ENCODE peak calls at places on chromosomes 13 and 19, in four cellular contexts. O is GM23338, J is HepG2, X is stomach. G is an unnamed sample. For H3K4me1, the result is how much of the 10 kb centered on the place peaks cover.

GRCh38 chr13:85864963-85865530 is 65.8 kb upstream of the SLITRK6 start:
- DNase-seq in O (peak), J (peak), X (no peak), G (no peak)

GRCh38 chr13:28026508-28026907 is 38.0 kb upstream of the URAD start:
- DNase-seq in O (peak), J (no peak), X (no peak), G (no peak)

GRCh38 chr13:80989241-80989640 is 648.3 kb upstream of the SPRY2 start:
- DNase-seq in O (no peak), J (no peak), X (no peak), G (no peak)

GRCh38 chr19:45938733-45939319 is 24.2 kb upstream of the NANOS2 start:
- DNase-seq in O (no peak), J (no peak), X (no peak), G (no peak)

GRCh38 chr13:44219808-44220544 is 153.6 kb upstream of the SERP2 start:
- DNase-seq in O (no peak), J (no peak), X (no peak), G (no peak)

GRCh38 chr13:19822673-19823072 is 39.9 kb upstream of the PSPC1 start:
- DNase-seq in O (no peak), J (no peak), X (no peak), G (no peak)

GRCh38 chr13:64277097-64277496 is 2861.4 kb upstream of the PCDH20 start:
- DNase-seq in O (no peak), J (no peak), X (no peak), G (no peak)

GRCh38 chr13:48562296-48563066 is 29.6 kb upstream of the RCBTB2 start:
- DNase-seq in O (no peak), J (no peak), X (no peak), G (peak)

GRCh38 chr13:30803791-30804190 is 68.4 kb downstream of the ALOX5AP start:
- DNase-seq in O (no peak), J (no peak), X (no peak), G (no peak)

GRCh38 chr13:47004022-47004421 is 107.2 kb upstream of the HTR2A start:
- DNase-seq in O (no peak), J (no peak), X (no peak), G (no peak)

GRCh38 chr13:97273341-97273831 is 51.3 kb downstream of the MBNL2 start:
- DNase-seq in O (no peak), J (no peak), X (no peak), G (no peak)

GRCh38 chr13:76016799-76017198 is 380.7 kb downstream of the LMO7 start:
- DNase-seq in O (peak), J (peak), X (no peak), G (peak)

GRCh38 chr13:71144883-71145282 is 722.1 kb downstream of the DACH1 start:
- DNase-seq in O (no peak), J (no peak), X (no peak), G (no peak)

DNA sequence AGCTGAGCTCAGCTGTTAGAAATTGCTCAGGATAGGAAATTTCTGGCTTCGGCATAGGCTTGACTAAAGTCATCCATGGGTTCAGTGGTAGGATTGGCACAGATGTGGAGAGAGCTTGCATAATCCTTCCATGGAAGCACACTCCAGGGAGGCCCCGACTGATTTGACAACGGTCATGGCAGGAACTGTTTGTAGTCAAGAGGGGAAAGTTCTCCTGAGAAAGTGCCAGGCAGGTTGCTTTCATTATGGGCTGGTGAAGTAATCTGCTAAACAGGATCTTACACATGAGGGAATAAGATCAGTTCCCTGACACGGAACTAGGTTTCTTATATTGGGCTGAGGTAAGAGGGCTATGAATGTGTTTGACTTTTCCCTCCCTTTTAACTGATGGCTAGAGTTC is 120.1 kb downstream of the RGCC start:
- DNase-seq in O (no peak), J (no peak), X (peak), G (no peak)
- H3K4me1 ChIP-seq in O (under half), J (under half), X (under half), G (under half)

GRCh38 chr19:5001547-5002131 is 32.7 kb downstream of the KDM4B start:
- DNase-seq in O (peak), J (peak), X (no peak), G (no peak)

GRCh38 chr19:5002143-5002542 is 33.2 kb downstream of the KDM4B start:
- DNase-seq in O (no peak), J (peak), X (no peak), G (no peak)

GRCh38 chr19:5006201-5006600 is 37.3 kb downstream of the KDM4B start:
- DNase-seq in O (no peak), J (no peak), X (no peak), G (no peak)

GRCh38 chr19:5005096-5005495 is 36.2 kb downstream of the KDM4B start:
- DNase-seq in O (no peak), J (no peak), X (no peak), G (no peak)

DNA sequence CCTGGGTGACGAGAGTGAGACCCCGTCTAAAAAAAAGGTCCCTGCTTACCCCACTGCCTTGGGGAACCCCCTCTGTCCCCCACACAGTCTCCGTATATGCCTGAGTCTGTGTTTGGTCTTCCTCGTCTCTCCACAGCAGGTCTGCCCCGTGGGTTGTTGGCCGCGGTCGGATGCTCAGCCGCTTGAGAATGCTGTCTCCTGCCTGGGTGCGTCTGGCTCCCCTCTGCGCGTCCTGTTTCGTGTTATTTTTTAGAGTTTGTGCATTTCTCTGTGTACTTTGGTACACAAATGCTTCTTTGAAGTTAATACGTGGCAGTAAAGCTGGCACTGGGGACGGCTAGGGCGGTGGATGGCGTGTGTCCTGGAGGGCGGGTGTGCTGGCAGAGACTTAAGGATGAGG is 34.9 kb downstream of the KDM4B start:
- DNase-seq in O (no peak), J (no peak), X (no peak), G (no peak)
- TF ChIP-seq POLR2AphosphoS5 in O (no peak), J (no peak), X (no peak), G (no peak)

DNA sequence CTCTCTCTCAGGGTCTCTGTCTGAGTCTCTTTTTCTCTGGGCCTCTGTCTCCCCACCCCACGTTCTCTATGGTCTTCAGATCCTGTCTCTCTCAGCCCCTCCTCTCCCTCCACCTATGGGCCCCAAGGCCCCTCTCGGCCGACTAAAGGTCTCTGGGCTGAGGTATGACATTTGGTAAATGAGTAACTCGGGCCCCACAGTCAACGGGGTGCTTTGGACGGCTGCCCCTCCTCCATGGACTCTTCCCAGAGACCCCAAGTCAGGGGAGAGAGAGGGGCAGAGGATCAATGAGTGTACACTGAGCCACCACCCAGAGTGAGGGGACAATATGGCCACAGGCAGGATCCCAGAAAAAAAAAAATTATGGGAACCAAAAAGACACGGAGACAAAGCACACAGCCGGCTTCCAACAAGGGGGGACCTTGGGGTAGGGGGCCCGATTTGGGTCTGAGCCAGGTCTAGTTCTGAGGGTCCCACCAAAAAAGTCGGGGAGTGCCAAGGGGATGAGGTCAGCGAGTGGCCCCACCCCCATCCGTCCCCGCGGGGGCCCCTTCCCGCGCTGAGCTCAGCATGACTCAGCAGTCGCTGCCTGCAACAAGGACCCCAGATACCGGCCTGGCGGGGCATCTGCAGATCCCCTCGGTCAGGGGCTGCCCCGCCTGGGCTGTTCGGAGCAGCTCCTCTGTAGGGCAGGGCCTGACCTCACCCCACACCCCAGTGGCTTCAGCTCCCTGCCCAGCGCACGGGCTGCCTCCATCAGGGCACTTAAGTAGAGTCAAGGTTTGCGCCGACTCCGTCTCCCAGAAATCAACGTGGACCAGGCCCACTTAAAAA is 1.5 kb upstream of the FTL start:
- DNase-seq in O (peak), J (peak), X (peak), G (peak)
- H3K4me3 ChIP-seq in O (peak), J (peak), X (peak), G (peak)

GRCh38 chr13:99299545-99300341 is 7.5 kb downstream of the GPR183 start:
- DNase-seq in O (peak), J (no peak), X (no peak), G (no peak)

GRCh38 chr13:99298056-99298455 is 9.1 kb downstream of the GPR183 start:
- DNase-seq in O (no peak), J (no peak), X (no peak), G (no peak)

GRCh38 chr13:99295488-99296252 is 11.5 kb downstream of the GPR183 start:
- DNase-seq in O (no peak), J (no peak), X (no peak), G (no peak)

GRCh38 chr13:99296270-99296865 is 10.8 kb downstream of the GPR183 start:
- DNase-seq in O (no peak), J (no peak), X (no peak), G (no peak)

DNA sequence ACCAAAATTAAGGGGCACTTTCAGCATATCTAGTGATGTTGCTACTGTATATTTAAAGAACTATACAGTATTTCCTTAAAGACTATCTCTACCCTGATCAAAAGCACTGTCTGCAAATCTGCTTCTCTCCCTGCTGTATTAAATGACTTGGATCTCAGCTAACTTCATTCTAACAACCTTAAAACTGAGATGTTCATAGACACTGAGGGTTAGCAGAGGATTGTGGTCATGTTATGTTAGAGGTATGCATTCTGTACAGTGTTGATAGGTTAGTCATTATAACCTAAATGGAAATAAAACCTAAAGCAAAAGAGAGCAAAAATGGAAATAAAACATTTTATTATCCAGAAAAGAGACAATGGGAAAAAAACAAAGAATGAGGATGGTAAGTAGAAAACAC is 9.9 kb downstream of the GPR183 start:
- DNase-seq in O (no peak), J (no peak), X (no peak), G (no peak)
- H3K4me1 ChIP-seq in O (under half), J (under half), X (under half), G (under half)

G was measured in transverse colon.